ENCODE peak calls at places on chromosomes 12 and 14, in five cellular contexts. D is astrocyte, Y is memory B cell, J is NCI-H187, K is uterus. Q is an unnamed sample.

GRCh38 chr12:96136129-96136528 is 58.0 kb upstream of the ELK3 start:
- DNase-seq in J (no peak), K (no peak), Y (no peak), D (peak), Q (no peak)

GRCh38 chr12:132277374-132277801 is 52.0 kb downstream of the GALNT9 start:
- DNase-seq in Y (no peak), K (no peak), D (no peak), J (no peak), Q (no peak)

GRCh38 chr14:27123162-27123561 is 525.3 kb upstream of the NOVA1 start:
- DNase-seq in K (no peak), J (no peak), Y (no peak), D (no peak), Q (no peak)

GRCh38 chr14:28596336-28596735 is 170.3 kb upstream of the FOXG1 start:
- DNase-seq in D (peak), Y (no peak), J (no peak), K (no peak), Q (no peak)

GRCh38 chr14:60723218-60724079 is 702 bp downstream of the SIX4 start:
- DNase-seq in J (peak), K (peak), Y (peak), D (peak), Q (peak)

GRCh38 chr12:16605666-16606116 is 271 bp downstream of the LMO3 start:
- DNase-seq in K (peak), J (peak), D (peak), Y (no peak), Q (no peak)

GRCh38 chr12:110726708-110727369 is 15.9 kb downstream of the PPP1CC start:
- DNase-seq in K (no peak), Y (no peak), J (no peak), D (no peak), Q (no peak)

GRCh38 chr14:24279301-24280186 is 8.1 kb upstream of the RABGGTA start:
- DNase-seq in D (no peak), Y (peak), K (no peak), J (no peak), Q (peak)

GRCh38 chr12:64178122-64178521 is 44.0 kb downstream of the KICS2 start:
- DNase-seq in Y (no peak), D (peak), K (no peak), J (no peak), Q (no peak)

GRCh38 chr12:127143020-127143419 is 1124.0 kb upstream of the TMEM132C start:
- DNase-seq in K (no peak), D (no peak), Y (no peak), J (no peak), Q (no peak)

GRCh38 chr12:6470375-6471163 is at the start of gene VAMP1:
- DNase-seq in Y (peak), J (peak), K (peak), D (peak), Q (peak)

GRCh38 chr12:121524196-121524930 is 56.5 kb downstream of the KDM2B start:
- DNase-seq in J (peak), Y (no peak), D (no peak), K (no peak), Q (no peak)

GRCh38 chr14:61188196-61188595 is 92.9 kb downstream of the TMEM30B start:
- DNase-seq in K (no peak), Y (no peak), J (no peak), D (no peak), Q (no peak)

GRCh38 chr12:66740257-66740656 is 61.4 kb upstream of the GRIP1 start:
- DNase-seq in Y (no peak), K (no peak), D (peak), J (no peak), Q (no peak)

GRCh38 chr12:6563448-6564050 is 4.5 kb downstream of the NOP2 start:
- DNase-seq in K (peak), D (no peak), J (no peak), Y (peak), Q (peak)

GRCh38 chr14:66959437-66960050 is 229.7 kb upstream of the GARIN2 start:
- DNase-seq in Y (no peak), D (no peak), J (no peak), K (no peak), Q (no peak)